ENCODE peak calls at places on chromosomes 3 and 15, in four cellular contexts. M is pulmonary artery endothelial cell; I is AG09309; H is stimulated activated CD4-positive, alpha-beta T cell treated with anti-CD3 and anti-CD28 coated beads, Interleukin-2, amount 100 ng/mL, for 48 hours. D is an unnamed sample.

GRCh38 chr3:43723121-43723734 is 32.5 kb downstream of the ABHD5 start:
- DNase-seq in M (no peak), I (no peak), H (no peak), D (no peak)

GRCh38 chr3:142981108-142981507 is 17.6 kb upstream of the PAQR9 start:
- DNase-seq in M (no peak), I (no peak), H (no peak), D (peak; percentile 86)

GRCh38 chr3:115108614-115109013 is 38.5 kb downstream of the ZBTB20 start:
- DNase-seq in I (no peak), M (no peak), H (no peak), D (no peak)

GRCh38 chr3:139377378-139377777 is 12.1 kb downstream of the COPB2 start:
- DNase-seq in H (no peak), M (no peak), I (no peak), D (no peak)

GRCh38 chr3:10317311-10317960 is 3.5 kb downstream of the SEC13 start:
- DNase-seq in M (no peak), H (no peak), I (no peak), D (no peak)

GRCh38 chr3:122421101-122421500 is 5.2 kb upstream of the WDR5B start:
- DNase-seq in I (no peak), M (no peak), H (no peak), D (no peak)

GRCh38 chr3:35946121-35946856 is 307.0 kb downstream of the ARPP21 start:
- DNase-seq in M (no peak), I (no peak), H (no peak), D (peak; percentile 63)

GRCh38 chr15:23823508-23823907 is 136.4 kb upstream of the NDN start:
- DNase-seq in H (peak; percentile 1), I (no peak), M (no peak), D (peak; percentile 63)

GRCh38 chr15:29123171-29123570 is 146.5 kb downstream of the NSMCE3 start:
- DNase-seq in H (no peak), I (no peak), M (no peak), D (no peak)

GRCh38 chr3:123064506-123064905 is 2.3 kb upstream of the PDIA5 start:
- DNase-seq in M (no peak), I (no peak), H (no peak), D (no peak)

GRCh38 chr15:89225588-89225987 is 4.2 kb upstream of the RLBP1 start:
- DNase-seq in I (no peak), M (no peak), H (no peak), D (no peak)

GRCh38 chr3:111807826-111808225 is 51.2 kb upstream of the PHLDB2 start:
- DNase-seq in H (no peak), I (no peak), M (no peak), D (no peak)

GRCh38 chr15:67142142-67143092 is 77.0 kb downstream of the SMAD3 start:
- DNase-seq in M (no peak), H (no peak), I (no peak), D (no peak)

GRCh38 chr3:67349551-67350174 is 304.7 kb downstream of the SUCLG2 start:
- DNase-seq in M (no peak), H (peak; percentile 35), I (no peak), D (no peak)

GRCh38 chr3:28117598-28117997 is 123.8 kb upstream of the CMC1 start:
- DNase-seq in M (no peak), I (no peak), H (no peak), D (no peak)

GRCh38 chr3:165156757-165157156 is 39.4 kb downstream of the SLITRK3 start:
- DNase-seq in I (no peak), H (no peak), M (no peak), D (no peak)

GRCh38 chr15:63972801-63973200 is 73.5 kb downstream of the DAPK2 start:
- DNase-seq in I (no peak), H (no peak), M (no peak), D (peak; percentile 35)

GRCh38 chr15:41483115-41483514 is 10.6 kb upstream of the ITPKA start:
- DNase-seq in M (no peak), H (no peak), I (no peak), D (no peak)

GRCh38 chr15:70508561-70509281 is 254.6 kb downstream of the UACA start:
- DNase-seq in I (peak; percentile 57), H (peak; percentile 40), M (peak; percentile 19), D (no peak)

GRCh38 chr3:38458796-38459498 is 5.3 kb downstream of the ACVR2B start:
- DNase-seq in M (no peak), H (no peak), I (no peak), D (no peak)

GRCh38 chr3:13584901-13585300 is 36.0 kb downstream of the FBLN2 start:
- DNase-seq in I (no peak), H (no peak), M (no peak), D (no peak)

GRCh38 chr3:196763179-196763578 is 23.5 kb downstream of the PAK2 start:
- DNase-seq in I (no peak), H (no peak), M (no peak), D (no peak)

GRCh38 chr15:56767315-56767714 is 34.0 kb upstream of the ZNF280D start:
- DNase-seq in H (no peak), M (peak; percentile 53), I (no peak), D (no peak)

GRCh38 chr15:28013480-28013879 is 85.6 kb downstream of the OCA2 start:
- DNase-seq in H (no peak), I (no peak), M (no peak), D (no peak)

GRCh38 chr3:113516115-113516505 is 1.2 kb upstream of the SPICE1 start:
- DNase-seq in H (no peak), I (no peak), M (no peak), D (peak; percentile 40)

GRCh38 chr15:29473621-29474105 is 204.0 kb upstream of the NSMCE3 start:
- DNase-seq in I (no peak), M (no peak), H (no peak), D (no peak)

GRCh38 chr3:149368201-149368849 is 9.1 kb downstream of the TM4SF1 start:
- DNase-seq in H (no peak), M (no peak), I (no peak), D (no peak)

GRCh38 chr3:112424394-112424793 is 74.9 kb downstream of the BTLA start:
- DNase-seq in M (no peak), I (no peak), H (no peak), D (no peak)

GRCh38 chr15:66729339-66729951 is 27.4 kb downstream of the SMAD6 start:
- DNase-seq in M (no peak), I (no peak), H (no peak), D (no peak)

GRCh38 chr3:141425523-141426233 is 57.4 kb downstream of the ZBTB38 start:
- DNase-seq in H (no peak), M (no peak), I (no peak), D (no peak)

GRCh38 chr3:161266731-161267150 is 45.6 kb downstream of the NMD3 start:
- DNase-seq in I (peak; percentile 53), H (no peak), M (peak; percentile 55), D (no peak)

GRCh38 chr3:134446800-134447199 is 39.0 kb downstream of the ANAPC13 start:
- DNase-seq in I (no peak), M (no peak), H (no peak), D (no peak)

GRCh38 chr15:39942101-39942752 is 8.3 kb downstream of the EIF2AK4 start:
- DNase-seq in M (no peak), I (no peak), H (no peak), D (no peak)

GRCh38 chr15:73388256-73388781 is 19.6 kb upstream of the HCN4 start:
- DNase-seq in H (no peak), M (no peak), I (peak; percentile 21), D (no peak)

GRCh38 chr3:133644768-133645167 is 17.0 kb downstream of the TOPBP1 start:
- DNase-seq in M (peak; percentile 72), I (peak; percentile 55), H (no peak), D (no peak)

GRCh38 chr15:61994216-61994615 is 66.0 kb downstream of the VPS13C start:
- DNase-seq in M (no peak), I (peak; percentile 37), H (no peak), D (no peak)

GRCh38 chr15:68885070-68885469 is 45.3 kb upstream of the SPESP1 start:
- DNase-seq in I (peak; percentile 35), H (no peak), M (no peak), D (no peak)

GRCh38 chr15:94582368-94582767 is 351.0 kb downstream of the MCTP2 start:
- DNase-seq in M (peak; percentile 53), H (no peak), I (no peak), D (peak; percentile 43)

GRCh38 chr15:58702233-58702632 is 47.3 kb downstream of the ADAM10 start:
- DNase-seq in H (no peak), M (no peak), I (no peak), D (no peak)

D was measured in NCI-H82.